ENCODE peak calls at places on chromosomes 1 and 21, in six cellular contexts. U is right lobe of liver, Y is Peyer's patch, K is heart left ventricle, S is K562, Q is IMR-90. M is an unnamed sample. For H3K27me3, the result is how much of the 10 kb centered on the place peaks cover.

GRCh38 chr1:76239470-76239918 is 164.9 kb downstream of the ST6GALNAC3 start:
- DNase-seq in U (no peak), Y (no peak), K (no peak), S (no peak), Q (no peak), M (no peak)

GRCh38 chr1:26388791-26389445 is 16.4 kb upstream of the ZNF683 start:
- DNase-seq in U (no peak), Y (no peak), K (no peak), S (no peak), Q (peak), M (no peak)

GRCh38 chr1:206696812-206697585 is 12.3 kb downstream of the MAPKAPK2 start:
- DNase-seq in U (no peak), Y (no peak), K (peak), S (no peak), Q (no peak), M (no peak)

GRCh38 chr1:31405578-31406245 is 7.3 kb upstream of the SERINC2 start:
- DNase-seq in U (no peak), Y (no peak), K (no peak), S (no peak), Q (no peak), M (no peak)

GRCh38 chr1:222754386-222755139 is 17.6 kb downstream of the FAM177B start:
- DNase-seq in U (no peak), Y (no peak), K (peak), S (no peak), Q (peak), M (peak)

GRCh38 chr1:151943591-151943990 is 34.3 kb upstream of the THEM4 start:
- DNase-seq in U (no peak), Y (no peak), K (no peak), S (no peak), Q (no peak), M (no peak)

GRCh38 chr1:938088-938683 is 14.5 kb downstream of the SAMD11 start:
- DNase-seq in U (peak), Y (no peak), K (no peak), S (peak), Q (peak), M (peak)

GRCh38 chr1:243686149-243686548 is 163.9 kb downstream of the AKT3 start:
- DNase-seq in U (no peak), Y (no peak), K (no peak), S (no peak), Q (peak), M (no peak)

GRCh38 chr1:22591576-22591975 is 28.3 kb downstream of the EPHA8 start:
- DNase-seq in U (no peak), Y (no peak), K (no peak), S (no peak), Q (no peak), M (no peak)

GRCh38 chr1:119327436-119328155 is 41.0 kb upstream of the HAO2 start:
- DNase-seq in U (peak), Y (peak), K (peak), S (no peak), Q (no peak), M (no peak)

GRCh38 chr1:95384570-95384969 is 150.6 kb downstream of the RWDD3 start:
- DNase-seq in U (no peak), Y (no peak), K (peak), S (peak), Q (peak), M (no peak)

GRCh38 chr1:209150114-209150513 is 433.4 kb upstream of the CAMK1G start:
- DNase-seq in U (no peak), Y (no peak), K (no peak), S (peak), Q (peak), M (no peak)

GRCh38 chr1:194684636-194685035 is 1498.2 kb upstream of the B3GALT2 start:
- DNase-seq in U (no peak), Y (no peak), K (no peak), S (no peak), Q (peak), M (no peak)

GRCh38 chr1:91805343-91805801 is 80.6 kb downstream of the TGFBR3 start:
- DNase-seq in U (no peak), Y (no peak), K (no peak), S (peak), Q (no peak), M (peak)

GRCh38 chr1:91806146-91806545 is 79.8 kb downstream of the TGFBR3 start:
- DNase-seq in U (no peak), Y (no peak), K (no peak), S (no peak), Q (no peak), M (no peak)

GRCh38 chr1:91803133-91803532 is 82.8 kb downstream of the TGFBR3 start:
- DNase-seq in U (no peak), Y (no peak), K (no peak), S (no peak), Q (no peak), M (no peak)

GRCh38 chr1:91804546-91805023 is 81.4 kb downstream of the TGFBR3 start:
- DNase-seq in U (no peak), Y (peak), K (no peak), S (peak), Q (no peak), M (no peak)

GRCh38 chr1:91803847-91804545 is 82.0 kb downstream of the TGFBR3 start:
- DNase-seq in U (no peak), Y (peak), K (no peak), S (peak), Q (no peak), M (peak)
- H3K4me3 ChIP-seq in U (no peak), Y (no peak), K (no peak), S (no peak), Q (no peak), M (no peak)

DNA sequence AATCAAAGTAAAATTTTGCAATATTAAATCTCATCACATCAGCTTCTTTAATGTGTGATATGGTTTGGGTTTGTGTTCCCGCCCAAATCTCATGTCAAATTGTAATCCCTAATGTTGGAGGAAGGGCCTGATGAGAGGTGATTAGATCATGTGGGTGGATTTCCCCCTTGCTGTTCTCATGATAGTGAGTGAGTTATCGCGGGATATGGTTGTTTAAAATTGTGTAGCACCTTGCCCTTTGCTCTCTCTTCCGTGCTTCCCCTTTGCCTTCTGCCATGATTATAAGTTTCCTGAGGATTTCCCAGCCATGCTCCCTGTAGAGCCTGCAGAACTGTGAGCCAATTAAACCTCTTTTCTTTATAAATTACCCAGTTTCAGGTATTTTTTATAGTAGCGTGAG is 131.9 kb downstream of the ZNF326 start:
- DNase-seq in U (no peak), Y (no peak), K (no peak), S (no peak), Q (no peak), M (no peak)
- H3K27me3 ChIP-seq in U (under half), Y (under half), K (under half), S (under half), Q (under half), M (under half)

GRCh38 chr1:153627797-153628626 is at the start of gene S100A1:
- DNase-seq in U (no peak), Y (no peak), K (peak), S (peak), Q (no peak), M (peak)

GRCh38 chr1:153628638-153629342 is 556 bp downstream of the S100A1 start:
- DNase-seq in U (no peak), Y (no peak), K (no peak), S (no peak), Q (no peak), M (no peak)

GRCh38 chr1:153626477-153626928 is 802 bp downstream of the S100A13 start:
- DNase-seq in U (no peak), Y (no peak), K (no peak), S (no peak), Q (no peak), M (no peak)

GRCh38 chr1:153624965-153625611 is 2.2 kb downstream of the S100A13 start:
- DNase-seq in U (no peak), Y (no peak), K (no peak), S (no peak), Q (no peak), M (no peak)

GRCh38 chr1:153626929-153627796 is at the start of gene S100A13:
- DNase-seq in U (peak), Y (peak), K (peak), S (peak), Q (peak), M (peak)
- TF ChIP-seq POLR2A in U (peak), Y (peak), K (peak), S (peak), Q (peak), M (peak)

GRCh38 chr1:5562769-5563168 is 429.5 kb downstream of the NPHP4 start:
- DNase-seq in U (no peak), Y (no peak), K (no peak), S (no peak), Q (no peak), M (no peak)
- H3K4me3 ChIP-seq in U (no peak), Y (no peak), K (no peak), S (no peak), Q (no peak), M (no peak)

GRCh38 chr1:90723561-90724108 is 6.5 kb upstream of the BARHL2 start:
- DNase-seq in U (no peak), Y (no peak), K (no peak), S (no peak), Q (no peak), M (no peak)

GRCh38 chr1:90722874-90723273 is 5.8 kb upstream of the BARHL2 start:
- DNase-seq in U (no peak), Y (no peak), K (no peak), S (no peak), Q (no peak), M (no peak)

GRCh38 chr1:90719321-90720136 is 2.4 kb upstream of the BARHL2 start:
- DNase-seq in U (no peak), Y (no peak), K (no peak), S (no peak), Q (no peak), M (no peak)

GRCh38 chr1:90720137-90720636 is 3.1 kb upstream of the BARHL2 start:
- DNase-seq in U (no peak), Y (no peak), K (no peak), S (no peak), Q (no peak), M (no peak)

GRCh38 chr1:90721210-90722194 is 4.4 kb upstream of the BARHL2 start:
- DNase-seq in U (peak), Y (no peak), K (no peak), S (peak), Q (peak), M (peak)
- H3K27me3 ChIP-seq in U (half or more), Y (half or more), K (half or more), S (under half), Q (half or more), M (under half)

GRCh38 chr21:43321111-43321510 is 105.8 kb downstream of the SIK1 start:
- DNase-seq in U (no peak), Y (no peak), K (no peak), S (no peak), Q (peak), M (no peak)

GRCh38 chr21:43322805-43323204 is 104.1 kb downstream of the SIK1 start:
- DNase-seq in U (no peak), Y (no peak), K (no peak), S (peak), Q (peak), M (no peak)

GRCh38 chr21:43322311-43322710 is 104.6 kb downstream of the SIK1 start:
- DNase-seq in U (no peak), Y (no peak), K (no peak), S (no peak), Q (no peak), M (no peak)

GRCh38 chr21:43320526-43320925 is 106.4 kb downstream of the SIK1 start:
- DNase-seq in U (no peak), Y (no peak), K (no peak), S (no peak), Q (no peak), M (no peak)

DNA sequence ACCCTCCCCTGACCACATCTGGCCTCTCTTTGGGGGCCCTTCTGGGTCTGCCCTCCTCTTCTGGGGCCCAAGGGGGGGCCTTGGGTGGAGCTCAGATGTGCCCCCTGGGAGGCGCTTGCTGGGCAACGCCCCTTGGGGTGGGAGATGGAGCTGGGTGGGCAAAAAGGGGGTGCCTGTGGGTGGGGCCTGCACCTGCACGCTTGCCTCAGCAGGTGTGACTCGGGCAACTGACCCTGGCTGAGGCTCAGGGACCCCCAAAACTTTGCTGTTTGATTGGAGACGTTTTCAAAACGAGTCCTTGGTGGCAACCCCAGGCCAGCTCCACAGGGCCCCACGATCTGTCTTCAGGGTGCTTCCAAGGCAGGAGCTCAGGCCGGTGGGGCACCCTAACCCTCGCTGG is 105.3 kb downstream of the SIK1 start:
- DNase-seq in U (no peak), Y (no peak), K (no peak), S (no peak), Q (no peak), M (no peak)
- TF ChIP-seq POLR2A in U (no peak), Y (no peak), K (no peak), S (no peak), Q (no peak), M (no peak)

GRCh38 chr1:35691080-35691479 is 27.6 kb downstream of the C1orf216 start:
- DNase-seq in U (no peak), Y (no peak), K (no peak), S (no peak), Q (no peak), M (no peak)
- H3K4me3 ChIP-seq in U (no peak), Y (no peak), K (no peak), S (no peak), Q (no peak), M (no peak)

M was measured in body of pancreas.